ENCODE peak calls at places on chromosomes 7 and 10, in four cellular contexts. P, E, A and Y are unnamed samples.
A peak's percentile ranks its signal among the peaks of the same experiment; 100 is the strongest.

GRCh38 chr10:88288621-88289059 is 294.5 kb downstream of the RNLS start:
- DNase-seq in E (no peak), P (no peak), A (peak; percentile 5), Y (peak; percentile 67)

GRCh38 chr7:45573636-45574470 is at the start of gene ADCY1:
- DNase-seq in P (peak; percentile 66), A (peak; percentile 99), E (no peak), Y (no peak)

GRCh38 chr10:103452714-103453230 is 602 bp upstream of the CALHM2 start:
- DNase-seq in A (no peak), E (no peak), P (no peak), Y (no peak)

GRCh38 chr7:7989133-7989984 is 20.8 kb downstream of the GLCCI1 start:
- DNase-seq in E (no peak), P (no peak), A (no peak), Y (no peak)

GRCh38 chr10:130492266-130492934 is 356.2 kb downstream of the GLRX3 start:
- DNase-seq in E (no peak), P (no peak), A (no peak), Y (no peak)

GRCh38 chr10:99560277-99561126 is 27.8 kb downstream of the NKX2-3 start:
- DNase-seq in P (peak; percentile 48), E (peak; percentile 47), A (peak; percentile 56), Y (no peak)

GRCh38 chr10:54125098-54125747 is 675.8 kb downstream of the PCDH15 start:
- DNase-seq in A (no peak), E (no peak), P (no peak), Y (no peak)

GRCh38 chr7:156942708-156943090 is 6.8 kb upstream of the NOM1 start:
- DNase-seq in E (no peak), P (no peak), A (no peak), Y (no peak)

GRCh38 chr7:64999165-65000004 is 7.1 kb downstream of the ERV3-1 start:
- DNase-seq in E (peak; percentile 53), P (no peak), A (no peak), Y (peak; percentile 19)

GRCh38 chr10:97708976-97709745 is 4.4 kb upstream of the MARVELD1 start:
- DNase-seq in P (peak; percentile 57), A (peak; percentile 58), E (peak; percentile 88), Y (no peak)

GRCh38 chr10:131980321-131980720 is 1.4 kb downstream of the BNIP3 start:
- DNase-seq in E (no peak), A (no peak), P (no peak), Y (no peak)

GRCh38 chr7:149007615-149008014 is 20.7 kb downstream of the PDIA4 start:
- DNase-seq in E (no peak), P (no peak), A (no peak), Y (no peak)

GRCh38 chr7:36207451-36208291 is 54.6 kb downstream of the EEPD1 start:
- DNase-seq in A (peak; percentile 60), P (peak; percentile 71), E (peak; percentile 96), Y (no peak)

GRCh38 chr10:24889636-24890035 is 62.8 kb downstream of the PRTFDC1 start:
- DNase-seq in P (no peak), E (no peak), A (no peak), Y (no peak)

DNA sequence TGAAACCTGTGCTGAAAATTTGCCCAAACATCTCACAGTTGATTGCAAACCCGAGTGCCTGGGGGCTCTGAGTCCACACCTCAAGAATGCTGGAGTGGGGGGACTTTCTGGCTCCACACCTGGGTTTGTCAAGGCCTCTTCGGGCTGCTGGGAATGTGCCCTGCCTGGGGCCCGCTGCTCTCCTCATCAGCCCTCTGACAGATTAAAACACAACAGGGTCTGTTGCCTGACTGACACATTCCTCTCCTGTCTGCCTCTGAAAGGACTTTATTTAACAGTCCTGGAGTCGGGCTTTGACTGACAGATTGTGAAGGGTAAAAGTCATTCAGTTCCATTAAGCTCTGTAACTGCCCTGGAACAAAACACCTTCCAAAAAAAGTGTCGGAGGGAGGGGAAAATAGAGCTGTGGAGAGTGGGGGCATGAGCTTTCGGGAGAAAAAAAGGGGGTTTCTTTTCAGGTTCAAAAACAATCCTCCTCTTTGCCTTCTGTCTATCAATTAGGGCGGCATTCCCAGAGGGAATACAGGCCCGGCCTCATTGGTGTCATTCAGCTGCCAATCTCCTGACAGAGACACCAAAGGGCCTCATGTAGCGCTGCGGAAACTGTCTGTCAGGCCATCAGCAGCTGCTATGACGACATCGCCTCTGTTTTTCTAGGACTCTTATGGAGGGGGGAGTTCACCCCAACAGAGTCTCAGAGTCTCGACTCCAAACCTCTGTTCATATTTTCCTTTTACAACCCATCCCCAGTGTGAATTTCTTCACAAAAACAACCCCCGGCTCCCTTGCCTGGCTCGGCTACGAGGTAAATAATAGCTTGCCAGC is 398.8 kb upstream of the NFE2L3 start:
- DNase-seq in P (no peak), A (no peak), E (no peak), Y (no peak)
- TF ChIP-seq RCOR1 in P (no peak), A (no peak), E (no peak), Y (no peak)

GRCh38 chr10:84391326-84391725 is 62.9 kb downstream of the CCSER2 start:
- DNase-seq in E (peak; percentile 10), A (no peak), P (no peak), Y (no peak)

GRCh38 chr10:84390364-84390763 is 62.0 kb downstream of the CCSER2 start:
- DNase-seq in A (no peak), P (no peak), E (no peak), Y (no peak)

GRCh38 chr10:84397735-84398144 is 69.4 kb downstream of the CCSER2 start:
- DNase-seq in A (no peak), E (no peak), P (no peak), Y (no peak)

DNA sequence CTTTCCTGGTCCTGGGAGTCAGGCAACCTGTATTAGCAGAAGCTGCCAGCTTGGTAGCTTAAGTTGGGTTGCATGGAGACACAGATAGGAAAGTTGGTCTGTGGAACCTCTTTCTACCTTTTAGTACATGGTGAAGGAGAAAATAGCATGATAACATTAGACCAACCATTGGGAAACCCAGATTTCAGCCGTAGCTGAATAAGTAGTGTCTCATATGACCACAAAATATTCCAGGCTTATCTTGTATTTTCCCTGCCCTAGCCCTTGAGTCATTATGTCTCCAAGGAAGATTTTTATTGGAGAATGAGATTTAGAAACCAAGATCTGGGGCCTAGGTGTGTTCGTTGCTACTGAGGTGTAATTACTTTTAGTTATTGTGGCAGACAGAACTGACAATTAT is 67.2 kb downstream of the CCSER2 start:
- DNase-seq in E (no peak), A (no peak), P (no peak), Y (no peak)
- TF ChIP-seq RCOR1 in E (no peak), A (no peak), P (no peak), Y (no peak)

GRCh38 chr10:70331486-70332268 is 47.9 kb upstream of the NPFFR1 start:
- DNase-seq in P (peak; percentile 62), A (peak; percentile 79), E (peak; percentile 93), Y (peak; percentile 72)
- TF ChIP-seq RCOR1 in P (no peak), A (peak; percentile 68), E (no peak), Y (no peak)

DNA sequence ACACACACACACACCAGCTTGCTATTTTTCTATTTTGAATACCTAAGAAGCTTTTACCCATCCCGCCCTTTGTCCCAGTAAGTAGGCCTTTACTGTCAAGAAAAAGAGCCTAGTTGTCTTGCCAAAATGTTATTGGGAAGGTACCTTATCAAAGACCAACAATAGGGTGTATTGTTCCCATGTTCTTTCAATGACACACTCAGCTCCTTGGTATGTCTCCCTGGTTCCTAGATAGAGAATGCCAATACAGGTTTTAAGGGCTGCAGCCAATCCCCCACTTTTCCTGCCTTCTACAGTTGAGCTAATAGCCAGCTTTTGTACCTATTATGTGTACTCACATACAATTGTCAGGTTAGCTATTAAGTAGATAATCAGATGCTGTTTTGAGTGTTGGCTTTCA is 92.0 kb upstream of the LRRTM3 start:
- DNase-seq in P (no peak), E (no peak), A (no peak), Y (no peak)
- TF ChIP-seq RCOR1 in P (no peak), E (no peak), A (no peak), Y (no peak)

GRCh38 chr10:48603421-48604038 is 1.3 kb downstream of the ARHGAP22 start:
- DNase-seq in E (peak; percentile 35), P (no peak), A (no peak), Y (no peak)

GRCh38 chr10:48605786-48606529 is 1.1 kb upstream of the ARHGAP22 start:
- DNase-seq in A (no peak), E (peak; percentile 76), P (no peak), Y (no peak)

GRCh38 chr10:48605264-48605615 is 367 bp upstream of the ARHGAP22 start:
- DNase-seq in E (peak; percentile 16), A (no peak), P (no peak), Y (no peak)

GRCh38 chr10:48604039-48604407 is 850 bp downstream of the ARHGAP22 start:
- DNase-seq in A (no peak), P (no peak), E (no peak), Y (no peak)

DNA sequence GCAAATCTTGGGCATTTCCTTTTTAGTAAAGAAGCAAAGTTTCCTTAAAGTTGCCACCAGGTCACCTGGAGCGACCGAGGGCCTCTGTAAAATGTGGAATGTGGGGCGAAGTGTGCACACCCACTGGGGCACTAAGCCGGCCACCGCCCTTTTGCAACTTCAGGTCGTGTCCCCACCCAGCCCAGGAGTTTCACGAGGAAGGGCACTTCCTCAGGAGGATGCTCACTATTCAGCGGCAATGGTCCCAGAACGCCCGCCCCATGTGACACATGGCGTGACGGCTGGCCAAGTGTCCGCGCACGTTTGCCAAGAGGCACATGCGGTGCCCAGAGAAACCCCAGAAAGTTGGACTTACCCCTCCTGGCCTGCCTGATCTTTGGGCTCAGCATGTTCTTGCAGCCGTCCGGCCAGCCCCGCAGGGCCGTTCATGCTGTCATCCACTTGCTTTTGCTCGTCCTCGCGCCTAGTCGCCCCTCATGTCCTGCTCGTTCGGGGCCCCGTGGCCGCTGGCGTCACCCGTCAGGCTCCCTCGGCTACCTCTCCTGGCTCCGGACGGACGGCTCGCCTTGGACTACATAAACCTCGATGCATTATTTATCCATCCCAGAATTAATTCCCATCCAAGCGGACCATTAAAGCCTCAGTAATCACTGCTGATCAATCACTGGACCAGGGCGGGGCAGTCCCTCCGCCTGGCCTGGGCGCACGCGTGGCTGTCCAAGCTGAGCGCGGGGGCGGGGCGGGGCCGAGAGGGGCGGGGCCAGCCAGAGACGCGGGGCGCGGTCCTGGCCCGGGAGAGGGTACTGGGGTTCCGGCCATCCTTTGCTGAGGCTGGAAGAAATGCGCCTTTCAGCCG is at the start of gene ARHGAP22:
- DNase-seq in A (peak; percentile 91), P (peak; percentile 73), E (peak; percentile 29), Y (no peak)
- TF ChIP-seq RCOR1 in A (no peak), P (no peak), E (no peak), Y (no peak)

GRCh38 chr7:453597-454306 is 65.9 kb downstream of the PDGFA start:
- DNase-seq in P (no peak), E (no peak), A (no peak), Y (no peak)

GRCh38 chr7:450741-451140 is 68.9 kb downstream of the PDGFA start:
- DNase-seq in P (no peak), A (no peak), E (no peak), Y (no peak)

GRCh38 chr7:451255-452229 is 68.1 kb downstream of the PDGFA start:
- DNase-seq in P (no peak), E (no peak), A (no peak), Y (no peak)

GRCh38 chr7:452791-453455 is 66.7 kb downstream of the PDGFA start:
- DNase-seq in A (no peak), P (no peak), E (no peak), Y (no peak)

GRCh38 chr7:452230-452751 is 67.4 kb downstream of the PDGFA start:
- DNase-seq in P (no peak), E (peak; percentile 49), A (no peak), Y (no peak)
- TF ChIP-seq RCOR1 in P (no peak), E (no peak), A (no peak), Y (no peak)